ENCODE peak calls at places on chromosomes 3 and 15, in nine cellular contexts. S is GM18507; H is retinal pigment epithelial cell; I is effector CD4-positive, alpha-beta T cell; M is GM12865; L is CD8-positive, alpha-beta T cell; N is EH; X is NCI-H1436; Z is aorta. C is an unnamed sample.
A peak's percentile ranks its signal among the peaks of the same experiment; 100 is the strongest.

GRCh38 chr3:158722108-158722507 is 10.1 kb downstream of the RARRES1 start:
- DNase-seq in S (no peak), H (no peak), I (no peak), M (no peak), L (no peak), N (no peak), X (no peak), Z (no peak), C (no peak)

GRCh38 chr15:69757186-69757585 is 304.6 kb downstream of the RPLP1 start:
- DNase-seq in S (no peak), H (no peak), I (peak; percentile 36), M (no peak), L (peak; percentile 49), N (no peak), X (no peak), Z (no peak), C (no peak)

GRCh38 chr15:88487796-88488523 is 20.5 kb downstream of the MRPS11 start:
- DNase-seq in S (no peak), H (no peak), I (no peak), M (no peak), L (no peak), N (peak; percentile 31), X (no peak), Z (no peak), C (no peak)

GRCh38 chr3:43259626-43260025 is 26.7 kb upstream of the SNRK start:
- DNase-seq in S (no peak), H (no peak), I (no peak), M (no peak), L (no peak), N (no peak), X (no peak), Z (no peak), C (no peak)

GRCh38 chr15:57432141-57432701 is 55.9 kb downstream of the CGNL1 start:
- DNase-seq in S (no peak), H (peak; percentile 99), I (no peak), M (no peak), L (no peak), N (no peak), X (peak; percentile 11), Z (no peak), C (no peak)

GRCh38 chr15:81151389-81151788 is 17.3 kb downstream of the CFAP161 start:
- DNase-seq in S (no peak), H (no peak), I (no peak), M (no peak), L (no peak), N (no peak), X (no peak), Z (no peak), C (no peak)

GRCh38 chr3:177944228-177944661 is 592.0 kb upstream of the KCNMB2 start:
- DNase-seq in S (no peak), H (no peak), I (no peak), M (no peak), L (no peak), N (peak; percentile 23), X (no peak), Z (no peak), C (no peak)

GRCh38 chr15:69805248-69805953 is 292.3 kb downstream of the TLE3 start:
- DNase-seq in S (no peak), H (no peak), I (no peak), M (no peak), L (no peak), N (no peak), X (no peak), Z (peak; percentile 27), C (no peak)

GRCh38 chr15:91413142-91413541 is 313.1 kb downstream of the SV2B start:
- DNase-seq in S (no peak), H (no peak), I (no peak), M (no peak), L (no peak), N (no peak), X (no peak), Z (no peak), C (no peak)

GRCh38 chr3:44228894-44229293 is 12.8 kb upstream of the TOPAZ1 start:
- DNase-seq in S (no peak), H (no peak), I (no peak), M (no peak), L (no peak), N (no peak), X (no peak), Z (no peak), C (no peak)

GRCh38 chr15:66961407-66961884 is 104.0 kb upstream of the SMAD3 start:
- DNase-seq in S (no peak), H (no peak), I (no peak), M (no peak), L (no peak), N (peak; percentile 25), X (no peak), Z (no peak), C (no peak)

GRCh38 chr3:120741320-120741719 is 996 bp downstream of the RABL3 start:
- DNase-seq in S (no peak), H (no peak), I (no peak), M (no peak), L (no peak), N (no peak), X (no peak), Z (no peak), C (no peak)

GRCh38 chr3:186492594-186492993 is 51.6 kb downstream of the CRYGS start:
- DNase-seq in S (no peak), H (no peak), I (no peak), M (no peak), L (no peak), N (no peak), X (no peak), Z (no peak), C (no peak)

GRCh38 chr3:52521881-52522650 is 11.6 kb downstream of the NT5DC2 start:
- DNase-seq in S (no peak), H (no peak), I (no peak), M (no peak), L (no peak), N (no peak), X (no peak), Z (peak; percentile 74), C (no peak)

GRCh38 chr3:163935411-163935810 is 1142.9 kb downstream of the SI start:
- DNase-seq in S (no peak), H (no peak), I (no peak), M (no peak), L (no peak), N (no peak), X (no peak), Z (no peak), C (no peak)

GRCh38 chr3:9808345-9809037 is 1.6 kb upstream of the TTLL3 start:
- DNase-seq in S (no peak), H (no peak), I (peak; percentile 42), M (peak; percentile 72), L (peak; percentile 68), N (peak; percentile 36), X (peak; percentile 4), Z (peak; percentile 37), C (peak; percentile 57)

GRCh38 chr15:52013151-52013791 is 5.7 kb upstream of the MAPK6 start:
- DNase-seq in S (no peak), H (no peak), I (no peak), M (peak; percentile 73), L (no peak), N (peak; percentile 75), X (no peak), Z (no peak), C (peak; percentile 64)

GRCh38 chr3:57752307-57752706 is 3.8 kb upstream of the SLMAP start:
- DNase-seq in S (no peak), H (no peak), I (no peak), M (no peak), L (no peak), N (peak; percentile 11), X (no peak), Z (no peak), C (no peak)

C was measured in GM13977.